ENCODE peak calls at places on chromosomes 11 and 22, in eight cellular contexts. Z is BJ, V is HL-60, G is right lobe of liver, A is HTR-8/SVneo, K is DMS79 treated with DMSO at 0.1 percent for 48 hours, W is uterus, C is HFFc6. T is an unnamed sample.

GRCh38 chr11:84289381-84289906 is 1003.3 kb upstream of the CCDC90B start:
- DNase-seq in Z (peak), V (no peak), G (no peak), A (no peak), K (no peak), W (no peak), C (no peak), T (no peak)

GRCh38 chr11:100930185-100930778 is 199.3 kb downstream of the PGR start:
- DNase-seq in Z (no peak), V (no peak), G (no peak), A (peak), K (no peak), W (no peak), C (peak), T (no peak)

GRCh38 chr22:25780673-25781072 is 38.7 kb downstream of the MYO18B start:
- DNase-seq in Z (no peak), V (no peak), G (no peak), A (no peak), K (no peak), W (no peak), C (no peak), T (no peak)

GRCh38 chr11:67640758-67641113 is 1.2 kb upstream of the TBX10 start:
- DNase-seq in Z (no peak), V (no peak), G (no peak), A (no peak), K (no peak), W (no peak), C (no peak), T (no peak)

GRCh38 chr11:105612766-105613165 is 2.9 kb downstream of the GRIA4 start:
- DNase-seq in Z (no peak), V (no peak), G (no peak), A (no peak), K (no peak), W (no peak), C (no peak), T (no peak)

GRCh38 chr11:394034-394857 is at the start of gene PKP3:
- DNase-seq in Z (no peak), V (no peak), G (no peak), A (peak), K (peak), W (no peak), C (peak), T (peak)

GRCh38 chr11:111978028-111978771 is 41.1 kb downstream of the DIXDC1 start:
- DNase-seq in Z (no peak), V (no peak), G (no peak), A (peak), K (no peak), W (peak), C (peak), T (peak)

GRCh38 chr11:12235945-12236743 is 125.8 kb downstream of the MICAL2 start:
- DNase-seq in Z (no peak), V (peak), G (no peak), A (peak), K (peak), W (no peak), C (peak), T (peak)

GRCh38 chr11:18367431-18367830 is 26.9 kb upstream of the LDHA start:
- DNase-seq in Z (no peak), V (no peak), G (no peak), A (no peak), K (no peak), W (no peak), C (no peak), T (no peak)

GRCh38 chr11:32312206-32312817 is 123.0 kb downstream of the WT1 start:
- DNase-seq in Z (no peak), V (no peak), G (no peak), A (no peak), K (no peak), W (no peak), C (no peak), T (no peak)

GRCh38 chr11:60396790-60397189 is 531 bp downstream of the MS4A14 start:
- DNase-seq in Z (no peak), V (peak), G (no peak), A (no peak), K (no peak), W (no peak), C (no peak), T (no peak)

GRCh38 chr11:12680246-12680939 is 6.2 kb downstream of the TEAD1 start:
- DNase-seq in Z (peak), V (no peak), G (no peak), A (no peak), K (peak), W (peak), C (peak), T (peak)

GRCh38 chr11:128804481-128804880 is 62.6 kb downstream of the KCNJ1 start:
- DNase-seq in Z (no peak), V (no peak), G (no peak), A (no peak), K (no peak), W (no peak), C (peak), T (no peak)

GRCh38 chr11:103803062-103803461 is 233.4 kb upstream of the DDI1 start:
- DNase-seq in Z (no peak), V (no peak), G (no peak), A (no peak), K (no peak), W (no peak), C (peak), T (no peak)

GRCh38 chr11:46026616-46027293 is 94.5 kb downstream of the PHF21A start:
- DNase-seq in Z (no peak), V (no peak), G (no peak), A (no peak), K (no peak), W (no peak), C (peak), T (no peak)

GRCh38 chr22:23755711-23756110 is 1.5 kb upstream of the VPREB3 start:
- DNase-seq in Z (no peak), V (no peak), G (no peak), A (no peak), K (no peak), W (no peak), C (no peak), T (no peak)

GRCh38 chr22:29312218-29313125 is 3.0 kb downstream of the RASL10A start:
- DNase-seq in Z (no peak), V (no peak), G (no peak), A (no peak), K (no peak), W (no peak), C (no peak), T (peak)

T was measured in lower leg skin.